ENCODE peak calls at places on chromosomes 6 and 20, in four cellular contexts. L, M, Y and N are unnamed samples. For H3K36me3, the result is how much of the 10 kb centered on the place peaks cover.

GRCh38 chr6:17656644-17657043 is 50.1 kb downstream of the NUP153 start:
- DNase-seq in M (no peak), L (no peak), Y (no peak), N (no peak)

GRCh38 chr6:125913864-125914351 is 42.7 kb upstream of the HINT3 start:
- DNase-seq in Y (peak), M (no peak), L (no peak), N (no peak)

GRCh38 chr6:144415835-144416237 is 130.7 kb downstream of the UTRN start:
- DNase-seq in L (no peak), Y (peak), M (no peak), N (no peak)

GRCh38 chr6:4904461-4904860 is 99.4 kb downstream of the RPP40 start:
- DNase-seq in L (no peak), M (no peak), Y (no peak), N (no peak)

GRCh38 chr20:33909331-33909921 is 84.3 kb upstream of the RALY start:
- DNase-seq in Y (peak), L (no peak), M (peak), N (no peak)

GRCh38 chr20:53001502-53002301 is 29.5 kb downstream of the TSHZ2 start:
- DNase-seq in M (no peak), Y (no peak), L (no peak), N (no peak)

GRCh38 chr6:30077218-30077617 is 1.6 kb upstream of the RNF39 start:
- DNase-seq in L (no peak), Y (no peak), M (no peak), N (no peak)

GRCh38 chr6:155014137-155014536 is 19.0 kb downstream of the TIAM2 start:
- DNase-seq in L (no peak), Y (no peak), M (no peak), N (no peak)

GRCh38 chr6:127022297-127022696 is 96.2 kb upstream of the RSPO3 start:
- DNase-seq in Y (peak), M (peak), L (no peak), N (no peak)

GRCh38 chr6:151351146-151351700 is 40.1 kb downstream of the ZBTB2 start:
- DNase-seq in M (no peak), L (no peak), Y (no peak), N (no peak)

GRCh38 chr6:33992191-33992590 is 153.7 kb downstream of the GRM4 start:
- DNase-seq in Y (no peak), L (no peak), M (peak), N (no peak)

GRCh38 chr20:13644010-13644409 is 5.3 kb upstream of the TASP1 start:
- DNase-seq in Y (no peak), L (no peak), M (no peak), N (no peak)

GRCh38 chr6:3152689-3153088 is 4.7 kb downstream of the TUBB2A start:
- DNase-seq in Y (no peak), M (no peak), L (no peak), N (no peak)
- H3K36me3 ChIP-seq in Y (under half), M (half or more), L (under half), N (under half)

GRCh38 chr20:59824711-59825562 is 108.5 kb downstream of the SYCP2 start:
- DNase-seq in L (no peak), Y (no peak), M (no peak), N (no peak)
- H3K36me3 ChIP-seq in L (under half), Y (under half), M (under half), N (under half)

GRCh38 chr20:2139250-2139649 is 37.6 kb downstream of the STK35 start:
- DNase-seq in L (no peak), Y (no peak), M (no peak), N (no peak)

GRCh38 chr20:2139736-2140135 is 38.1 kb downstream of the STK35 start:
- DNase-seq in L (no peak), M (no peak), Y (no peak), N (no peak)

GRCh38 chr20:2141592-2142575 is 40.3 kb downstream of the STK35 start:
- DNase-seq in M (no peak), L (no peak), Y (no peak), N (no peak)

GRCh38 chr20:2142649-2143048 is 41.0 kb downstream of the STK35 start:
- DNase-seq in Y (no peak), L (no peak), M (no peak), N (no peak)

GRCh38 chr20:2140561-2140960 is 38.9 kb downstream of the STK35 start:
- DNase-seq in Y (no peak), L (no peak), M (peak), N (no peak)
- H3K36me3 ChIP-seq in Y (under half), L (under half), M (under half), N (under half)

GRCh38 chr6:170545405-170545804 is 7.7 kb downstream of the PSMB1 start:
- DNase-seq in L (no peak), Y (no peak), M (no peak), N (no peak)
- H3K36me3 ChIP-seq in L (under half), Y (under half), M (half or more), N (under half)

GRCh38 chr6:31729979-31730630 is 1.0 kb upstream of the DDAH2 start:
- DNase-seq in Y (peak), L (peak), M (peak), N (no peak)
- H3K36me3 ChIP-seq in Y (under half), L (half or more), M (half or more), N (under half)